ENCODE peak calls at places on chromosomes 4 and X, in five cellular contexts. J is kidney; Y is A549; N is CD4-positive, alpha-beta T cell; K is stimulated activated naive B cell treated with anti-CD40 and anti-IgM and Interleukin-4, amounts not matched to agents 10 μg/mL and 1 μg/mL and 100 μg/mL, for 72 hours. B is an unnamed sample.

GRCh38 chr4:66014146-66014765 is 344.0 kb upstream of the EPHA5 start:
- DNase-seq in J (no peak), Y (no peak), N (no peak), K (no peak), B (no peak)

GRCh38 chr4:163484906-163485305 is 9.6 kb upstream of the TMA16 start:
- DNase-seq in J (no peak), Y (peak; percentile 10), N (peak; percentile 40), K (peak; percentile 40), B (no peak)

GRCh38 chr4:14529653-14530052 is 472.6 kb upstream of the CPEB2 start:
- DNase-seq in J (no peak), Y (no peak), N (no peak), K (no peak), B (no peak)

GRCh38 chr4:176845636-176846035 is 52.9 kb upstream of the VEGFC start:
- DNase-seq in J (no peak), Y (no peak), N (no peak), K (no peak), B (no peak)

GRCh38 chr4:110793381-110793801 is 170.5 kb upstream of the PITX2 start:
- DNase-seq in J (no peak), Y (no peak), N (no peak), K (no peak), B (no peak)

GRCh38 chrX:18129694-18130093 is 91.0 kb downstream of the BEND2 start:
- DNase-seq in J (no peak), Y (no peak), N (no peak), K (no peak), B (no peak)

GRCh38 chr4:174485025-174485424 is 37.3 kb downstream of the HPGD start:
- DNase-seq in J (no peak), Y (no peak), N (no peak), K (no peak), B (no peak)

GRCh38 chr4:78477276-78477675 is 74.3 kb upstream of the ANXA3 start:
- DNase-seq in J (no peak), Y (no peak), N (no peak), K (no peak), B (no peak)

GRCh38 chr4:33493231-33493630 is 2751.1 kb downstream of the ARAP2 start:
- DNase-seq in J (no peak), Y (no peak), N (no peak), K (no peak), B (no peak)

GRCh38 chr4:89492476-89493110 is 185.0 kb upstream of the GPRIN3 start:
- DNase-seq in J (no peak), Y (no peak), N (no peak), K (no peak), B (no peak)

GRCh38 chrX:26783512-26784225 is 567.7 kb downstream of the MAGEB5 start:
- DNase-seq in J (no peak), Y (no peak), N (no peak), K (peak; percentile 3), B (no peak)

GRCh38 chrX:93422693-93423092 is 250.7 kb downstream of the NAP1L3 start:
- DNase-seq in J (no peak), Y (no peak), N (no peak), K (no peak), B (no peak)

B was measured in Right ventricle myocardium inferior.